ENCODE peak calls at places on chromosomes 2 and 18, in six cellular contexts. K is A549, X is Karpas-422, L is stomach, Y is psoas muscle, W is brain microvascular endothelial cell. J is an unnamed sample.

GRCh38 chr2:207676827-207677354 is 34.5 kb upstream of the CCNYL1 start:
- DNase-seq in L (no peak), X (no peak), K (peak), W (peak), Y (no peak), J (no peak)

GRCh38 chr2:43725711-43726246 is 48.1 kb upstream of the DYNC2LI1 start:
- DNase-seq in Y (no peak), W (no peak), K (no peak), L (no peak), X (no peak), J (no peak)

GRCh38 chr18:3777719-3778118 is 327.7 kb downstream of the TGIF1 start:
- DNase-seq in W (no peak), X (no peak), K (no peak), Y (no peak), L (no peak), J (no peak)

GRCh38 chr2:73009177-73009839 is 62.2 kb downstream of the SFXN5 start:
- DNase-seq in K (no peak), W (no peak), L (no peak), Y (no peak), X (no peak), J (no peak)

GRCh38 chr2:238061310-238062202 is 755 bp downstream of the SCLY start:
- DNase-seq in W (peak), X (peak), Y (no peak), L (no peak), K (peak), J (no peak)

GRCh38 chr18:7545734-7546133 is 21.4 kb upstream of the PTPRM start:
- DNase-seq in K (no peak), L (no peak), W (no peak), X (no peak), Y (no peak), J (no peak)

GRCh38 chr18:26436176-26437031 is 111.9 kb downstream of the KCTD1 start:
- DNase-seq in K (peak), X (no peak), Y (no peak), W (peak), L (no peak), J (no peak)

GRCh38 chr2:240618776-240619175 is 6.5 kb upstream of the GPR35 start:
- DNase-seq in Y (no peak), X (no peak), W (no peak), K (no peak), L (no peak), J (no peak)

GRCh38 chr2:223751012-223751411 is 86.4 kb downstream of the AP1S3 start:
- DNase-seq in K (no peak), Y (no peak), L (no peak), X (no peak), W (peak), J (no peak)

GRCh38 chr2:133193544-133193943 is 374.7 kb downstream of the NCKAP5 start:
- DNase-seq in W (no peak), X (peak), Y (no peak), K (no peak), L (no peak), J (no peak)

GRCh38 chr2:237471457-237472186 is 15.4 kb upstream of the MLPH start:
- DNase-seq in W (peak), X (peak), K (peak), Y (peak), L (peak), J (no peak)

GRCh38 chr2:165529130-165529529 is 59.6 kb downstream of the CSRNP3 start:
- DNase-seq in L (no peak), K (no peak), W (peak), Y (no peak), X (no peak), J (no peak)

GRCh38 chr2:69755862-69756467 is 14.0 kb downstream of the ANXA4 start:
- DNase-seq in X (no peak), L (no peak), Y (no peak), W (no peak), K (peak), J (no peak)

GRCh38 chr2:226790436-226790835 is 9.2 kb downstream of the IRS1 start:
- DNase-seq in X (no peak), Y (no peak), L (no peak), K (no peak), W (no peak), J (no peak)

GRCh38 chr18:42536442-42536841 is 579.0 kb downstream of the RIT2 start:
- DNase-seq in W (no peak), L (no peak), K (no peak), Y (no peak), X (no peak), J (no peak)

GRCh38 chr2:239439383-239440315 is 38.8 kb upstream of the HDAC4 start:
- DNase-seq in Y (no peak), W (no peak), L (no peak), K (no peak), X (no peak), J (no peak)

GRCh38 chr2:121888189-121888557 is 132.7 kb downstream of the TSN start:
- DNase-seq in X (peak), K (peak), Y (no peak), L (no peak), W (no peak), J (no peak)

GRCh38 chr2:174844295-174844708 is 80.0 kb upstream of the CHRNA1 start:
- DNase-seq in K (no peak), X (no peak), Y (no peak), L (no peak), W (no peak), J (no peak)

GRCh38 chr2:17309741-17310339 is 208.4 kb downstream of the RAD51AP2 start:
- DNase-seq in X (peak), Y (no peak), K (peak), W (peak), L (peak), J (no peak)

GRCh38 chr18:23833714-23834113 is 144.5 kb downstream of the LAMA3 start:
- DNase-seq in Y (no peak), X (no peak), K (no peak), L (no peak), W (no peak), J (no peak)

GRCh38 chr2:237693281-237694039 is 66.1 kb downstream of the LRRFIP1 start:
- DNase-seq in W (no peak), L (no peak), X (no peak), Y (no peak), K (peak), J (no peak)

GRCh38 chr18:13526519-13526918 is 199.8 kb downstream of the FAM210A start:
- DNase-seq in Y (no peak), W (no peak), K (no peak), L (no peak), X (no peak), J (no peak)

GRCh38 chr18:77360315-77361186 is 110.9 kb downstream of the GALR1 start:
- DNase-seq in Y (no peak), W (no peak), K (no peak), L (no peak), X (peak), J (no peak)

GRCh38 chr18:57923606-57924005 is 120.4 kb upstream of the NEDD4L start:
- DNase-seq in L (no peak), K (no peak), X (no peak), W (no peak), Y (no peak), J (no peak)

GRCh38 chr18:55534996-55535395 is 53.0 kb downstream of the TCF4 start:
- DNase-seq in L (no peak), Y (no peak), X (no peak), W (no peak), K (no peak), J (no peak)

GRCh38 chr2:40666438-40666837 is 214.5 kb upstream of the SLC8A1 start:
- DNase-seq in W (no peak), L (no peak), Y (no peak), X (no peak), K (no peak), J (no peak)
- H3K27ac ChIP-seq in W (no peak), L (no peak), Y (no peak), X (no peak), K (no peak), J (no peak)

DNA sequence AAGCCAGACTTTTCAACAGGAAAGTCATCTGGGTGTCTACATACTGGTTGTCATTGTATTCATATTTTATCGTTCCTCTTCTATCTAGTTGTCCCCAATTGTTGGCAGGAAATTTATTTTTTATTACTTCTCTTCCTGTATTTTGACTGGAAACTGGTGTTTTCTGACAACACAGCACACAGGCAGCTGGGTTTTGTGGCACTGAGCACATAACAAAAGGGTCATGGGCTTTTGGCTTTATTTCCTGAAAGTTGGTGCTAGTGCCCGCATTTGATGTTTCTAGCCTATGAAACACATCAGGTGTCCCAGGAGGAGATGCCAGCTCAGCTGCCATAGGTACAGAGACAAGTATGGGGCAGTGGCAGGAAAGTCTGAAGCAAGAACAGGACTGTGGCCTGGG is 126.4 kb downstream of the TMEM17 start:
- DNase-seq in W (no peak), X (no peak), Y (no peak), L (no peak), K (no peak), J (no peak)
- H3K27ac ChIP-seq in W (no peak), X (no peak), Y (no peak), L (no peak), K (no peak), J (no peak)

GRCh38 chr2:234290196-234290595 is 206.7 kb downstream of the ARL4C start:
- DNase-seq in W (no peak), Y (no peak), L (no peak), K (no peak), X (no peak), J (no peak)
- H3K27ac ChIP-seq in W (peak), Y (no peak), L (peak), K (peak), X (no peak), J (no peak)

GRCh38 chr2:143847257-143847656 is 672.7 kb downstream of the ZEB2 start:
- DNase-seq in K (no peak), W (no peak), L (no peak), Y (no peak), X (no peak), J (no peak)
- H3K27ac ChIP-seq in K (no peak), W (no peak), L (no peak), Y (no peak), X (no peak), J (no peak)

DNA sequence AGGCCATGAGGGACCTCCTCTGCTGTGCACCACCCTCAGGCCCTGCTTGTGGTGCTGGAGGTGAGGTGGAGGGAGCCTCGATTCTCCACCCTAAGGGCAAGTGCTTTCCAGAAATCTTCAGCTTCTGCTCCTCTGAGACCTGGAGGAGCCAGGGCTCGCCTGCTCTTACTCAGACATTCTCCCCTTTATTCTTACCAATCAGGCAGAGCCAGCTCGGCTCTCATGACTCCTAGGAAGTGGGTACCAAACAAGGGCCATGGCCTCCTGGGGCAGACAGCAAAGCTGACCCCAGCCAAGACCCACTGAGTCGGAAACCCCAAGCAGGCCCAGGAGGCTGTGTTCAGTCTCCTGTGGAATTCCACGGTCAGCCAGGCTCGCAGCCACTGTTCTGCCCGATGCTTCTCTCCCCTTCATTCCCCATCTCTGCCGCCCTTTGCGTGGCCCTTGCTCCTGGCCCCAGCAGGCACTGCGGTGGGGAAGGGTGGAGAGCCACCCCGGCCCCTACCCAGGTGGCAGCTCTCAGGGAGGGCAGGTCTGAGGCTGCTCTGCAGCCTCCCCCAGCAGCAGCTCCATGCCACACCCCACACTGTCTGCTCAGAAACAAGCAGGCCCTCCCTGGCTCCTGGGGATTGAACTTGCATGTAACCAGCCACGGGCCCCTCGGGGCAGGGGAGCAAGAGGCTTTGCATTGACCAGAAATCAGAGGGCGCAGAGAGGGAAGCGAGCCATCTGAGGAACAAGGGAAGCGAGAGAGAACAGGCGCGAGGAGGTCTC is 24.0 kb downstream of the HS1BP3 start:
- DNase-seq in X (no peak), L (no peak), K (no peak), W (no peak), Y (peak), J (no peak)
- H3K27ac ChIP-seq in X (no peak), L (peak), K (no peak), W (no peak), Y (peak), J (peak)

DNA sequence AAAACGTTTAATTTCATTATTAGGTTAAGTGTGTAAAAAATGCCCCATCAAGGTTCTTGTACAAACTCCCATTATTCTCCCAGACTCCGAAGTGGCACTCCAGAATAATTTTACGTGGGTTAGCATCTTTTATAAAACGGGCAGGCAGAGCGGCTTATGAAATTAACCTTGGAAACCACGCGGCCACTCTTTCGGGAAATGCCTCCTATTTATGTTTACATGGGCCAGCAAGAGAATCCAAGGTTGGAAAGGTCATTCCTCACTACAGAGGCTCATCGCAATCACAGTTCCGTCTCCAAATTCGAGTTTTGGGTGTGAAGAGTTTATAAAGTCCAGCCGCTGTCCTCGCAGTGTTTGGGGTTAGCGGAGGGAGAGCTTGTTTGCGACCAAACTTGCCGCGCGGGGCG is 1.2 kb upstream of the IMPA2 start:
- DNase-seq in X (no peak), W (peak), Y (no peak), K (peak), L (no peak), J (no peak)
- H3K27ac ChIP-seq in X (no peak), W (peak), Y (peak), K (peak), L (peak), J (peak)

GRCh38 chr2:201138401-201138970 is 22.5 kb downstream of the CFLAR start:
- DNase-seq in L (no peak), W (no peak), Y (no peak), X (no peak), K (no peak), J (no peak)
- H3K27ac ChIP-seq in L (no peak), W (no peak), Y (no peak), X (peak), K (no peak), J (no peak)